ENCODE peak calls at places on chromosomes 2 and 18, in five cellular contexts. V is upper lobe of right lung, L is adrenal gland, C is body of pancreas, K is tibial nerve. U is an unnamed sample.

GRCh38 chr2:191206613-191207471 is 38.4 kb upstream of the MYO1B start:
- DNase-seq in V (no peak), L (no peak), C (no peak), K (no peak), U (no peak)

GRCh38 chr2:236794074-236794473 is 224.4 kb downstream of the ACKR3 start:
- DNase-seq in V (no peak), L (no peak), C (no peak), K (no peak), U (no peak)

GRCh38 chr2:136238552-136239346 is 120.8 kb upstream of the CXCR4 start:
- DNase-seq in V (no peak), L (no peak), C (no peak), K (peak; percentile 40), U (peak; percentile 37)

GRCh38 chr18:32669549-32670165 is 103.2 kb downstream of the KLHL14 start:
- DNase-seq in V (no peak), L (no peak), C (no peak), K (no peak), U (peak; percentile 4)

GRCh38 chr2:72973566-72974435 is 56.5 kb downstream of the EMX1 start:
- DNase-seq in V (no peak), L (peak; percentile 49), C (peak; percentile 71), K (peak; percentile 19), U (peak; percentile 95)

GRCh38 chr2:177363332-177363731 is 29.2 kb upstream of the AGPS start:
- DNase-seq in V (no peak), L (no peak), C (no peak), K (no peak), U (no peak)

GRCh38 chr2:9390151-9390850 is 33.0 kb downstream of the ITGB1BP1 start:
- DNase-seq in V (no peak), L (no peak), C (no peak), K (no peak), U (no peak)

GRCh38 chr2:100748673-100749072 is 71.3 kb upstream of the NPAS2 start:
- DNase-seq in V (no peak), L (no peak), C (no peak), K (no peak), U (no peak)

GRCh38 chr18:61575419-61575818 is 242.2 kb downstream of the CDH20 start:
- DNase-seq in V (no peak), L (no peak), C (no peak), K (no peak), U (no peak)

GRCh38 chr18:52174220-52174619 is 165.8 kb upstream of the DCC start:
- DNase-seq in V (no peak), L (no peak), C (no peak), K (no peak), U (no peak)

GRCh38 chr2:8550481-8550880 is 131.4 kb upstream of the ID2 start:
- DNase-seq in V (no peak), L (no peak), C (no peak), K (no peak), U (no peak)

GRCh38 chr2:102637358-102637757 is 18.0 kb downstream of the SLC9A2 start:
- DNase-seq in V (no peak), L (no peak), C (no peak), K (no peak), U (no peak)

GRCh38 chr2:160332318-160332717 is 132.2 kb upstream of the ITGB6 start:
- DNase-seq in V (no peak), L (peak; percentile 46), C (no peak), K (no peak), U (no peak)

GRCh38 chr2:234458466-234458865 is 38.4 kb downstream of the ARL4C start:
- DNase-seq in V (no peak), L (no peak), C (no peak), K (no peak), U (no peak)

GRCh38 chr2:135913726-135914365 is 37.6 kb upstream of the MCM6 start:
- DNase-seq in V (no peak), L (peak; percentile 18), C (peak; percentile 31), K (peak; percentile 68), U (peak; percentile 16)

GRCh38 chr18:12271376-12272235 is 17.4 kb downstream of the CIDEA start:
- DNase-seq in V (peak; percentile 85), L (peak; percentile 59), C (peak; percentile 88), K (peak; percentile 47), U (peak; percentile 96)

GRCh38 chr2:147989809-147990403 is 30.6 kb downstream of the ORC4 start:
- DNase-seq in V (no peak), L (no peak), C (no peak), K (peak; percentile 33), U (peak; percentile 15)

GRCh38 chr2:179850188-179850587 is 11.2 kb downstream of the ZNF385B start:
- DNase-seq in V (no peak), L (no peak), C (no peak), K (no peak), U (no peak)

GRCh38 chr2:101463885-101464653 is 10.8 kb downstream of the RFX8 start:
- DNase-seq in V (no peak), L (peak; percentile 30), C (no peak), K (no peak), U (no peak)

GRCh38 chr2:158743466-158743865 is 51.7 kb upstream of the DAPL1 start:
- DNase-seq in V (no peak), L (no peak), C (no peak), K (no peak), U (no peak)

GRCh38 chr2:161090401-161090800 is 69.8 kb upstream of the TANK start:
- DNase-seq in V (no peak), L (peak; percentile 17), C (no peak), K (no peak), U (no peak)

GRCh38 chr2:55430536-55430935 is 10.9 kb upstream of the CCDC88A start:
- DNase-seq in V (no peak), L (no peak), C (no peak), K (no peak), U (no peak)

GRCh38 chr2:9692392-9693137 is 61.8 kb upstream of the YWHAQ start:
- DNase-seq in V (peak; percentile 55), L (no peak), C (no peak), K (peak; percentile 31), U (peak; percentile 67)

GRCh38 chr2:84741182-84741822 is 139.6 kb downstream of the TRABD2A start:
- DNase-seq in V (no peak), L (no peak), C (no peak), K (no peak), U (peak; percentile 59)

GRCh38 chr2:172080641-172081230 is 4.6 kb upstream of the DLX1 start:
- DNase-seq in V (no peak), L (no peak), C (no peak), K (no peak), U (peak; percentile 76)
- H3K27me3 ChIP-seq in V (peaks cover 75% of the 10 kb centered on the region), L (peaks cover 54% of the 10 kb centered on the region), C (no peaks in the 10 kb centered on the region), K (peaks cover 59% of the 10 kb centered on the region), U (peaks cover 79% of the 10 kb centered on the region)

GRCh38 chr18:49673281-49673680 is 111.4 kb downstream of the LIPG start:
- DNase-seq in V (no peak), L (no peak), C (no peak), K (no peak), U (no peak)
- H3K27me3 ChIP-seq in V (no peaks in the 10 kb centered on the region), L (no peaks in the 10 kb centered on the region), C (no peaks in the 10 kb centered on the region), K (no peaks in the 10 kb centered on the region), U (no peaks in the 10 kb centered on the region)

DNA sequence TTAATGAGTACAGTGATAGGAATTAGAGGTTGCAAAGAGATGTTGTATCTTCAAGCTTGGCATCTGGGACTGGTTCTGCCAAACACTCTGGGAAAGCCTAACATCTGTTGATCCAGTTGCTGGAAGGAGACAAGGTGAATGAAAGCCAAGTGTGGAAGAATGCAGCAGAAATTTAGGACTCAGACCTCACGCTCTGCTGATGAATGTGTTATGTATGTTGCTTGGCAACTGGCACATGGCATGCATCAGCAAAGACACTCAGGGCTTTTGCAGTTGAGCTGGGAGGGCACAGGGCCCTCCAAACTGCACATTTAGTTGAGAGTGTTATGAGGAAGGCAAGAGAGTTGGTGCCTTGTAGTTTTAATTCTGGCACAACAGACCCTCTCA is 105.5 kb downstream of the COLEC12 start:
- DNase-seq in V (no peak), L (no peak), C (peak; percentile 58), K (no peak), U (no peak)
- H3K27me3 ChIP-seq in V (no peaks in the 10 kb centered on the region), L (no peaks in the 10 kb centered on the region), C (no peaks in the 10 kb centered on the region), K (no peaks in the 10 kb centered on the region), U (no peaks in the 10 kb centered on the region)

DNA sequence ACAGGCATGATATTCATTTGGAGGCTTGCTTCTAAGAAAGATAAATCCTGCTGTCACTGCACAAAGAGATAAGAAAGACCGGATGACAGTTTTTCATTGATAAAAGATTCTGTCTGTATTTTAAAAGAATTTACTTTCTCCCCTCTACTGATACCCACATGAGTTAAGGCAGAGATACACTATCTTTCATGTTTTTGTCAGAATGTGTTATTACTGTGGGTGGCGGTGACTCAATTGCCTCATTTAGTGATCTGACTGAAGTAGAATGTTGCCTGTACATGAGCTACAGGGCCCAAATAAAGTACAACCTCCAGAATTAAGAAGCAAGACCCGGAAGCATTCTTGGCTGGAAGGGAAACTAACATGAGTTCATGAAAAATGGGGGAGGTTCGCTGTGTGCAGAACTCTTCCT is 480.0 kb downstream of the SLC4A3 start:
- DNase-seq in V (no peak), L (no peak), C (no peak), K (no peak), U (no peak)
- H3K27me3 ChIP-seq in V (no peaks in the 10 kb centered on the region), L (no peaks in the 10 kb centered on the region), C (no peaks in the 10 kb centered on the region), K (no peaks in the 10 kb centered on the region), U (no peaks in the 10 kb centered on the region)

DNA sequence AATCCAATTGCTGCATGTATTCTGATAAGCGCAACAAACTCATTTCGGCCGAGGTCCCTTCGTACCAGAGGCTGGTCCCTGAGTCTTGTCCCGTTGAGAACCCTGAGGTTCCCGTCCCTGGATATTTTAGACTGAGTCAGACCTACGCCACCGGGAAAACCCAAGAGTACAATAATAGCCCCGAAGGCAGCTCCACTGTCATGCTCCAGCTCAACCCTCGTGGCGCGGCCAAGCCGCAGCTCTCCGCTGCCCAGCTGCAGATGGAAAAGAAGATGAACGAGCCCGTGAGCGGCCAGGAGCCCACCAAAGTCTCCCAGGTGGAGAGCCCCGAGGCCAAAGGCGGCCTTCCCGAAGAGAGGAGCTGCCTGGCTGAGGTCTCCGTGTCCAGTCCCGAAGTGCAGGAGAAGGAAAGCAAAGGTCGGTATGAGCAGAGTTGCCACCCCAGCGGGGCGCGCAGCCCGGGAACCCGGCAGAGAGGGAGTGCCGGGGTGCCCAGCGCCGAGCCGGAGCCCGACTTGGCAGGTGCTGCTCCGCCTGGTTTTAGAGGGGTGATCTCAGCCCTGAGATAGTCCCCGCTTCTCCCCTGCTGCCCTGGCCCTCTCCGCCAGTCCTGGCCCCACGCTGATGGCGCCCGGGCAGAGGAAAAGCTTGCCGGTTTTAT is 714 bp downstream of the HOXD10 start:
- DNase-seq in V (no peak), L (no peak), C (no peak), K (no peak), U (peak; percentile 52)
- H3K27me3 ChIP-seq in V (peaks cover 100% of the 10 kb centered on the region), L (peaks cover 91% of the 10 kb centered on the region), C (no peaks in the 10 kb centered on the region), K (peaks cover 100% of the 10 kb centered on the region), U (peaks cover 100% of the 10 kb centered on the region)

GRCh38 chr2:117321816-117322215 is 492.7 kb upstream of the DDX18 start:
- DNase-seq in V (no peak), L (no peak), C (no peak), K (no peak), U (no peak)

GRCh38 chr2:117323341-117323740 is 491.1 kb upstream of the DDX18 start:
- DNase-seq in V (no peak), L (no peak), C (peak; percentile 13), K (no peak), U (no peak)
- H3K27me3 ChIP-seq in V (no peaks in the 10 kb centered on the region), L (no peaks in the 10 kb centered on the region), C (no peaks in the 10 kb centered on the region), K (no peaks in the 10 kb centered on the region), U (no peaks in the 10 kb centered on the region)

U was measured in H7.